ENCODE peak calls at places on chromosomes 7 and 10, in four cellular contexts. O is dorsolateral prefrontal cortex, F is psoas muscle, E is tibial artery. W is an unnamed sample.

GRCh38 chr10:131915990-131916766 is 15.4 kb downstream of the PPP2R2D start:
- DNase-seq in O (no peak), F (no peak), E (peak; percentile 17), W (no peak)

GRCh38 chr10:103692421-103693069 is 162.8 kb downstream of the SH3PXD2A start:
- DNase-seq in O (no peak), F (no peak), E (no peak), W (no peak)

GRCh38 chr7:45662540-45663166 is 88.5 kb downstream of the ADCY1 start:
- DNase-seq in O (no peak), F (no peak), E (peak; percentile 57), W (no peak)

GRCh38 chr7:136353287-136353686 is 376.1 kb upstream of the MTPN start:
- DNase-seq in O (no peak), F (no peak), E (no peak), W (no peak)

GRCh38 chr7:10939237-10939910 is 34.3 kb upstream of the PHF14 start:
- DNase-seq in O (no peak), F (peak; percentile 45), E (no peak), W (no peak)

GRCh38 chr7:10122573-10123100 is 851.0 kb upstream of the PHF14 start:
- DNase-seq in O (peak; percentile 87), F (no peak), E (no peak), W (no peak)

GRCh38 chr7:63925626-63926460 is 72.8 kb upstream of the ZNF722 start:
- DNase-seq in O (peak; percentile 96), F (peak; percentile 95), E (peak; percentile 94), W (peak; percentile 2)

GRCh38 chr10:72297281-72297967 is 23.7 kb downstream of the DDIT4 start:
- DNase-seq in O (peak; percentile 52), F (peak; percentile 90), E (peak; percentile 96), W (peak; percentile 96)

GRCh38 chr7:117152213-117153007 is 170.4 kb downstream of the WNT2 start:
- DNase-seq in O (peak; percentile 30), F (no peak), E (no peak), W (no peak)

GRCh38 chr7:2269468-2270460 is 27.7 kb downstream of the NUDT1 start:
- DNase-seq in O (no peak), F (no peak), E (no peak), W (peak; percentile 85)

GRCh38 chr10:126387041-126387908 is 1.0 kb downstream of the ADAM12 start:
- DNase-seq in O (peak; percentile 71), F (peak; percentile 58), E (peak; percentile 77), W (peak; percentile 66)

GRCh38 chr7:16278167-16278787 is 143.1 kb downstream of the CRPPA start:
- DNase-seq in O (no peak), F (no peak), E (no peak), W (no peak)

GRCh38 chr10:43026039-43026973 is 50.6 kb upstream of the RET start:
- DNase-seq in O (no peak), F (no peak), E (no peak), W (no peak)

GRCh38 chr10:48464871-48465736 is 139.8 kb downstream of the ARHGAP22 start:
- DNase-seq in O (peak; percentile 35), F (no peak), E (no peak), W (no peak)

GRCh38 chr7:110204527-110204926 is 886.4 kb upstream of the LRRN3 start:
- DNase-seq in O (no peak), F (no peak), E (no peak), W (peak; percentile 7)

GRCh38 chr7:2761131-2761624 is 73.2 kb downstream of the AMZ1 start:
- DNase-seq in O (no peak), F (no peak), E (peak; percentile 63), W (no peak)

GRCh38 chr10:1398626-1399410 is 338.5 kb downstream of the ADARB2 start:
- DNase-seq in O (no peak), F (no peak), E (no peak), W (no peak)

GRCh38 chr7:25726682-25727357 is 425.2 kb upstream of the NFE2L3 start:
- DNase-seq in O (no peak), F (no peak), E (no peak), W (no peak)

GRCh38 chr7:5234852-5235831 is 45.1 kb downstream of the WIPI2 start:
- DNase-seq in O (no peak), F (peak; percentile 38), E (no peak), W (peak; percentile 50)

GRCh38 chr10:132632091-132632561 is 94.5 kb downstream of the INPP5A start:
- DNase-seq in O (peak; percentile 53), F (peak; percentile 85), E (peak; percentile 73), W (no peak)

GRCh38 chr7:73353243-73353642 is 25.3 kb downstream of the FKBP6 start:
- DNase-seq in O (no peak), F (no peak), E (no peak), W (no peak)

GRCh38 chr10:4678951-4679671 is 146.9 kb upstream of the AKR1E2 start:
- DNase-seq in O (no peak), F (no peak), E (no peak), W (no peak)

GRCh38 chr10:104650072-104650471 is 9.0 kb downstream of the SORCS3 start:
- DNase-seq in O (no peak), F (no peak), E (no peak), W (peak; percentile 17)

GRCh38 chr10:125444790-125445189 is 238.2 kb downstream of the TEX36 start:
- DNase-seq in O (no peak), F (no peak), E (no peak), W (no peak)

GRCh38 chr10:17730667-17731066 is 21.3 kb upstream of the TMEM236 start:
- DNase-seq in O (no peak), F (peak; percentile 62), E (no peak), W (peak; percentile 47)

GRCh38 chr7:90334193-90334843 is 12.2 kb upstream of the GTPBP10 start:
- DNase-seq in O (no peak), F (no peak), E (no peak), W (no peak)

GRCh38 chr10:43272030-43272429 is 5.2 kb upstream of the RASGEF1A start:
- DNase-seq in O (no peak), F (no peak), E (no peak), W (no peak)

GRCh38 chr7:127391591-127392181 is 822 bp downstream of the ZNF800 start:
- DNase-seq in O (no peak), F (no peak), E (no peak), W (peak; percentile 63)

DNA sequence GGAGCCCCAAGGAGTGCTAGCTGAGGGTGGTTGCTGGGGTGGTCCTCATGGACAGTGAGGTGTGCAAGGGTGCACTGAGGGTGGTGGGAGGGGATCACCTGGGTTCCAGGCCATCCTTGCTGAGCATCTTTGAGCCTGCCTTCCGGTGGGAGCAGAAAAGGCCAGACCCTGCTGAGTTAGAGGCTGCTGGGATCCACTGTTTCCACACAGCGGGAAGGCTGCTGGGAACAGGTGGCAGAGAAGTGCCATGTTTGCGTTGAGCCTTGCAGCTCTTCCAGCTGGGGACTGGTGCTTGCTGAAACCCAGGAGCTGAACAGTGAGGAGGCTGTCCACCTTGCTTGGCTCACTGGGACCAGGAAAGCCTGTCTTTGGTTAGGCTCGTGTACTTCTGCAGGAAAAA is 34.9 kb downstream of the PRF1 start:
- DNase-seq in O (no peak), F (no peak), E (peak; percentile 34), W (no peak)
- H3K4me3 ChIP-seq in O (no peak overlapping the region), F (no peak overlapping the region), E (no peak overlapping the region), W (no peak overlapping the region)

GRCh38 chr7:44432381-44432977 is 58.0 kb downstream of the NUDCD3 start:
- DNase-seq in O (no peak), F (no peak), E (no peak), W (no peak)

GRCh38 chr7:44434201-44434600 is 56.3 kb downstream of the NUDCD3 start:
- DNase-seq in O (no peak), F (no peak), E (no peak), W (no peak)

GRCh38 chr7:44430054-44430453 is 60.4 kb downstream of the NUDCD3 start:
- DNase-seq in O (no peak), F (no peak), E (no peak), W (no peak)

GRCh38 chr7:44433255-44434022 is 57.0 kb downstream of the NUDCD3 start:
- DNase-seq in O (no peak), F (peak; percentile 73), E (no peak), W (no peak)

DNA sequence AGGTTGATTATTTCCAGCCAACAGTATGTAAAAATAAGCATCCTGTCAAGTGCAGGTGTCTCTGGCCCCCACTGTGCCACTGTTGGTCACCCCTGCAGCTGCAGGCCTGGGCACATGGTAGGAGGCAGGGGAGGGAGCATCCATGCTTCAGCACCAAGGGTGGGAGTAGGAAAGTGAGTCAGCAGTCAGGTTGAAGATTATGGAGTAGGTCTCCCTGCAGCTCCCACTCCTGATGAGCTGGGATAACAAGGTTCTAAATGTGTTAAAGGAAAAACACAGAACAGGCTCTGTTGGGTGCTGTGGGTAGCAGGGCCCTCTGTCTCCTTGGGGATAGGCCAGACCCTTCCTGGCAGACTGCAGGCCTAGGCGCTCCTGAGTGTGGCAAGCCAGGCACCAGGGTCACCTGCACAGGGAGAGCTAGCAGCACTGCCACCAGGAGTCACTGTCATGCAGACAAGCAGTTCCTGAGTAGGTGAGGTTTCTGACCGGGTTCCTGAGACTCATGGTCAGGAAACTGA is 59.3 kb downstream of the NUDCD3 start:
- DNase-seq in O (peak; percentile 46), F (no peak), E (no peak), W (no peak)
- TF ChIP-seq CTCF in O (no peak), F (peak; percentile 27), E (no peak), W (peak; percentile 5)

GRCh38 chr7:12607134-12607533 is 36.6 kb downstream of the SCIN start:
- DNase-seq in O (no peak), F (no peak), E (no peak), W (peak; percentile 24)
- H3K4me3 ChIP-seq in O (no peak overlapping the region), F (no peak overlapping the region), E (no peak overlapping the region), W (no peak overlapping the region)

GRCh38 chr7:94922457-94922856 is 15.1 kb downstream of the PPP1R9A start:
- DNase-seq in O (no peak), F (no peak), E (no peak), W (no peak)
- TF ChIP-seq CTCF in O (no peak), F (no peak), E (no peak), W (no peak)

GRCh38 chr7:100155553-100156317 is 2.8 kb downstream of the TRAPPC14 start:
- DNase-seq in O (no peak), F (no peak), E (no peak), W (no peak)
- H3K4me3 ChIP-seq in O (no peak overlapping the region), F (no peak overlapping the region), E (no peak overlapping the region), W (no peak overlapping the region)

GRCh38 chr10:120578890-120579289 is 121.9 kb downstream of the PLPP4 start:
- DNase-seq in O (no peak), F (no peak), E (no peak), W (no peak)
- TF ChIP-seq CTCF in O (no peak), F (no peak), E (no peak), W (no peak)

W was measured in foreskin fibroblast.